ENCODE peak calls at places on chromosomes 11 and 22, in five cellular contexts. G is body of pancreas, N is tibial nerve, O is progenitor cell of endocrine pancreas, S is foreskin fibroblast. I is an unnamed sample.

GRCh38 chr22:33335611-33336279 is 277.6 kb upstream of the SYN3 start:
- DNase-seq in G (no peak), N (no peak), O (no peak), S (no peak), I (no peak)

GRCh38 chr11:61011239-61011870 is 39.9 kb downstream of the CD6 start:
- DNase-seq in G (no peak), N (no peak), O (no peak), S (no peak), I (no peak)

GRCh38 chr11:11348303-11348702 is 4.7 kb downstream of the CSNK2A3 start:
- DNase-seq in G (no peak), N (no peak), O (no peak), S (no peak), I (no peak)

GRCh38 chr22:28103596-28103995 is 184.5 kb upstream of the PITPNB start:
- DNase-seq in G (no peak), N (no peak), O (no peak), S (no peak), I (no peak)

GRCh38 chr11:70421123-70421522 is 22.8 kb downstream of the CTTN start:
- DNase-seq in G (no peak), N (no peak), O (no peak), S (no peak), I (no peak)

GRCh38 chr11:112235750-112236390 is 9.6 kb downstream of the PTS start:
- DNase-seq in G (no peak), N (no peak), O (no peak), S (no peak), I (no peak)

GRCh38 chr11:34266090-34266912 is 91.5 kb downstream of the ABTB2 start:
- DNase-seq in G (peak), N (peak), O (no peak), S (peak), I (no peak)

GRCh38 chr22:47129902-47130301 is 367.5 kb downstream of the TBC1D22A start:
- DNase-seq in G (no peak), N (no peak), O (no peak), S (no peak), I (no peak)

GRCh38 chr11:28697920-28698827 is 590.0 kb downstream of the METTL15 start:
- DNase-seq in G (peak), N (peak), O (peak), S (peak), I (peak)

GRCh38 chr11:6357222-6357621 is 33.1 kb upstream of the SMPD1 start:
- DNase-seq in G (peak), N (peak), O (no peak), S (peak), I (no peak)

GRCh38 chr22:46547883-46548244 is 10.4 kb upstream of the CELSR1 start:
- DNase-seq in G (peak), N (peak), O (no peak), S (peak), I (no peak)

GRCh38 chr11:106691807-106692365 is 326.4 kb downstream of the GUCY1A2 start:
- DNase-seq in G (no peak), N (no peak), O (no peak), S (peak), I (no peak)

GRCh38 chr11:44774131-44774530 is 47.4 kb downstream of the TSPAN18 start:
- DNase-seq in G (no peak), N (no peak), O (no peak), S (no peak), I (no peak)

GRCh38 chr11:10021563-10021962 is 272.5 kb downstream of the SBF2 start:
- DNase-seq in G (no peak), N (no peak), O (no peak), S (no peak), I (no peak)

GRCh38 chr22:22925146-22925794 is 37.7 kb downstream of the IGLL5 start:
- DNase-seq in G (no peak), N (no peak), O (no peak), S (no peak), I (no peak)

GRCh38 chr11:73156686-73157085 is 14.6 kb upstream of the FCHSD2 start:
- DNase-seq in G (no peak), N (no peak), O (no peak), S (no peak), I (no peak)

GRCh38 chr22:19773470-19774040 is 13.0 kb downstream of the TBX1 start:
- DNase-seq in G (no peak), N (no peak), O (no peak), S (no peak), I (no peak)

GRCh38 chr11:133929401-133930052 is 27.2 kb downstream of the IGSF9B start:
- DNase-seq in G (no peak), N (no peak), O (no peak), S (no peak), I (no peak)

GRCh38 chr11:133928628-133929059 is 28.1 kb downstream of the IGSF9B start:
- DNase-seq in G (no peak), N (no peak), O (no peak), S (no peak), I (no peak)

GRCh38 chr11:133926466-133927246 is 30.1 kb downstream of the IGSF9B start:
- DNase-seq in G (no peak), N (no peak), O (no peak), S (no peak), I (no peak)

GRCh38 chr11:133925756-133926155 is 31.0 kb downstream of the IGSF9B start:
- DNase-seq in G (no peak), N (no peak), O (no peak), S (no peak), I (no peak)

DNA sequence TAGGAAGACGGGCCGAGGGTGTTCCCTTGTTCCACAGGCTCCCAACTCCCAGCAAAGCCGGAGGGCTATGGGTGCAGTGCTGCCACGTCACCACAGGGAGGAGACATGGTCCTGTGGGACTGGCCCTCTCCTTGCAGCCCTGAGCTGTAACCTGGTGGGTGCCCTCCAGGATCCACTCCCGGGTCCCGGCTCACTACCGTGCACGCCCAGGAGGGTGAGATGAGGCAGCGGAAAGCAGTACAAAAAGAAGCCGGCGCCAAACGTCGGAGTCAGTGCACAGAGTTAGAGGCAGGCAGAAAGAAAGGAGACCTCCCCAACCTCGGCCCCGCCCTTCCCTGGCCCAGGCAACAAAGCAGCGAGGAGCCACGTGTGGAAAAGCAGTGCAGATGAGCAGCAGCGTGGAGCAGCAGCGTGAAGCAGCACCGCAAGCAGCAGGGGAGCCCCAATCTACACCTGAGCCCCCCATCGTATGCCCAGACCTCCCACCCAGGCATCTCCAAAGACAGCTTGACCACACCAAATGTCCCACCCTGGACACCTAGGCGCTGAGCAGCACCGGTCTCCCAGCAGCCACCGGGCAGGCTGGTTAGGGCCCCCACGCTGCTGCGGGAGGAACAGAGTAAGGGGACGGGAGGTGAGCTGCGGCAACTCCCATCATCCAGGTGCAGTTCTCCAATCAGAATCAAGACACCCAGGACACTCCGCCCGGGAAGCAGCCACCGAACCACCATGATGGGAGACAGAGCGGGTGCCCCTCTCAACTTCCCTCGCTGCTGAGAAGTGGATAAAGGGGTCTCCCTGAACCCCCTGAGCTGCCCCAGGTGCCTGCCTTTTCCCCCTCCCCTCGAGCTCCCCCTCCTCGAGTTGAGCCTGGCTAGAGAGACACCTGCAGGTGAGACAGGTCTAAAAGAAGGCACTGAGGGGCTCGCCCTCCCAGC is 28.8 kb downstream of the IGSF9B start:
- DNase-seq in G (peak), N (peak), O (peak), S (peak), I (peak)
- TF ChIP-seq CTCF in G (peak), N (peak), O (peak), S (peak), I (peak)

GRCh38 chr11:77230878-77231605 is 70.4 kb downstream of the GDPD4 start:
- DNase-seq in G (no peak), N (no peak), O (no peak), S (no peak), I (no peak)
- TF ChIP-seq CTCF in G (no peak), N (no peak), O (no peak), S (no peak), I (no peak)

GRCh38 chr11:121393855-121394254 is 58.3 kb upstream of the SORL1 start:
- DNase-seq in G (no peak), N (no peak), O (no peak), S (no peak), I (no peak)
- TF ChIP-seq CTCF in G (no peak), N (no peak), O (no peak), S (no peak), I (no peak)

DNA sequence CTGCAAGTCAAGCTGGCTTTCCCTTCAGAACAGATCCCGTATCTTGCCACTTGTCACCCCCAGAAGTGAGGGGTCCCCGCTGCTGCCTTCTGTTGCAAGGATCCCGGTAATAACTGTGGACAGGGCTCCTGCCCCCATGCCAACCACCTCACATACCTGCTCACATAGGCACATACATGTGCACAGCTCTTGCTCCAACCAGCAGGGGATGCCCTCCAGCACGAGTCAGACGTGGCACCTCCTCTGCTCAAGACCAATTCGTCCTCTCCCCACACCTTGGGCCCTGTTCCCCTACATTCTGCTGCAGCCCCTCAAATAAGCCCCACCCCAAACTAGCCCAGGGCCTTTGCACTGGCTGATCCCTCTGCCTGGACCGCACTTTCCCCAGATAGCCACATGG is 163.3 kb downstream of the CRYBB2 start:
- DNase-seq in G (no peak), N (no peak), O (no peak), S (no peak), I (no peak)
- TF ChIP-seq CTCF in G (no peak), N (no peak), O (no peak), S (peak), I (no peak)

DNA sequence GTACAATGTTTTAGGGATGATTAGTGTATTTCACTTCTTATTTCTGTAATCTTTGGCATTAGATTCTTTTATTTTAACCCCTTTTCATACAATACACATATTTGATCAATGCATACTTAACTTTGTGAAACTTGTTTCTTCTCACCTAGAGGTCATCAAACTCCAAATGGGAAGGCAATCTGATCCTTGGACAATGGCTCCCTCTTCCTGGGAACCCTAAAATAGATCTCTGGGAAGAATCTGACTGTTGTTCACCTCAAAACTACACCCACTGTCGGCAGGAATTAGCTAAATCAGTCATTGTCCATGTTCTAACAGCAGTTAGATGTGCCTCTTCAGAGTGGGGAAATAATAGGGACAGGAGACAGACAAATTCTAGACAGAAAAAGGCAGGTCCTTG is 707.4 kb upstream of the CHORDC1 start:
- DNase-seq in G (no peak), N (no peak), O (no peak), S (no peak), I (no peak)
- TF ChIP-seq CTCF in G (no peak), N (no peak), O (no peak), S (no peak), I (no peak)